ENCODE peak calls at places on chromosomes 4 and X, in eight cellular contexts. X is aorta; D is stimulated activated CD4-positive, alpha-beta T cell treated with anti-CD3 and anti-CD28 coated beads, Interleukin-2, amount 100 ng/mL, for 24 hours; N is activated CD4-positive, alpha-beta T cell treated with anti-CD3 and anti-CD28 coated beads, Interleukin-2, amount 50 U/mL, for 1 hour; B is HT1080; F is NCI-H524; R is progenitor cell of endocrine pancreas; L is BE2C. I is an unnamed sample.

GRCh38 chr4:159269143-159269542 is 166.3 kb downstream of the RAPGEF2 start:
- DNase-seq in X (no peak), D (no peak), N (no peak), B (no peak), F (no peak), R (no peak), L (peak; percentile 75), I (no peak)

GRCh38 chrX:69538321-69538876 is 34.3 kb downstream of the NALF2 start:
- DNase-seq in X (peak; percentile 84), D (peak; percentile 77), N (peak; percentile 76), B (peak; percentile 32), F (peak; percentile 70), R (peak; percentile 76), L (no peak), I (peak; percentile 72)

GRCh38 chr4:57064811-57065711 is 45.1 kb downstream of the IGFBP7 start:
- DNase-seq in X (peak; percentile 71), D (no peak), N (no peak), B (peak; percentile 89), F (peak; percentile 54), R (no peak), L (peak; percentile 19), I (no peak)

GRCh38 chrX:66020578-66021406 is 19.1 kb downstream of the VSIG4 start:
- DNase-seq in X (no peak), D (no peak), N (no peak), B (no peak), F (no peak), R (no peak), L (no peak), I (no peak)

GRCh38 chr4:130257271-130257670 is 1161.3 kb downstream of the C4orf33 start:
- DNase-seq in X (no peak), D (no peak), N (no peak), B (peak; percentile 86), F (no peak), R (no peak), L (no peak), I (no peak)

GRCh38 chrX:119429471-119429870 is 30.3 kb downstream of the SLC25A43 start:
- DNase-seq in X (no peak), D (no peak), N (no peak), B (no peak), F (no peak), R (no peak), L (no peak), I (no peak)

GRCh38 chr4:73194064-73194463 is 64.5 kb downstream of the ANKRD17 start:
- DNase-seq in X (no peak), D (no peak), N (no peak), B (no peak), F (no peak), R (no peak), L (no peak), I (no peak)

GRCh38 chrX:15530318-15530717 is 29.7 kb downstream of the BMX start:
- DNase-seq in X (no peak), D (no peak), N (no peak), B (no peak), F (peak; percentile 7), R (no peak), L (no peak), I (no peak)

GRCh38 chr4:3514221-3514780 is 17.9 kb downstream of the LRPAP1 start:
- DNase-seq in X (no peak), D (no peak), N (no peak), B (no peak), F (no peak), R (no peak), L (peak; percentile 3), I (no peak)

GRCh38 chr4:96120206-96120605 is 280.3 kb downstream of the PDHA2 start:
- DNase-seq in X (no peak), D (no peak), N (no peak), B (no peak), F (no peak), R (no peak), L (no peak), I (no peak)

GRCh38 chr4:141652161-141652778 is 15.9 kb downstream of the IL15 start:
- DNase-seq in X (no peak), D (no peak), N (no peak), B (no peak), F (no peak), R (no peak), L (no peak), I (no peak)

GRCh38 chr4:76373919-76374552 is 46.9 kb downstream of the CCDC158 start:
- DNase-seq in X (peak; percentile 56), D (no peak), N (no peak), B (peak; percentile 80), F (no peak), R (no peak), L (no peak), I (no peak)

GRCh38 chrX:132181364-132181763 is 37.9 kb downstream of the RAP2C start:
- DNase-seq in X (peak; percentile 45), D (no peak), N (no peak), B (peak; percentile 65), F (no peak), R (no peak), L (no peak), I (peak; percentile 92)

GRCh38 chr4:71300964-71301363 is 37.9 kb upstream of the SLC4A4 start:
- DNase-seq in X (no peak), D (no peak), N (no peak), B (no peak), F (no peak), R (no peak), L (peak; percentile 37), I (no peak)

GRCh38 chr4:2258091-2259035 is 3.5 kb downstream of the MXD4 start:
- DNase-seq in X (peak; percentile 37), D (no peak), N (no peak), B (no peak), F (no peak), R (peak; percentile 9), L (peak; percentile 8), I (no peak)

GRCh38 chr4:150181536-150181935 is 103.3 kb downstream of the DCLK2 start:
- DNase-seq in X (no peak), D (no peak), N (no peak), B (peak; percentile 49), F (peak; percentile 11), R (no peak), L (no peak), I (no peak)

GRCh38 chr4:150217192-150217591 is 138.9 kb downstream of the DCLK2 start:
- DNase-seq in X (no peak), D (no peak), N (no peak), B (peak; percentile 60), F (peak; percentile 11), R (no peak), L (peak; percentile 26), I (peak; percentile 35)

GRCh38 chr4:121454251-121454979 is 73.6 kb upstream of the QRFPR start:
- DNase-seq in X (no peak), D (no peak), N (no peak), B (no peak), F (no peak), R (no peak), L (no peak), I (no peak)

GRCh38 chr4:1172971-1173757 is 781 bp upstream of the SPON2 start:
- DNase-seq in X (no peak), D (no peak), N (no peak), B (no peak), F (no peak), R (no peak), L (no peak), I (no peak)

GRCh38 chr4:94595880-94596483 is 144.2 kb downstream of the PDLIM5 start:
- DNase-seq in X (no peak), D (no peak), N (no peak), B (peak; percentile 28), F (peak; percentile 37), R (no peak), L (no peak), I (peak; percentile 27)

GRCh38 chr4:70895846-70896435 is 6.2 kb upstream of the MOB1B start:
- DNase-seq in X (no peak), D (no peak), N (no peak), B (no peak), F (peak; percentile 4), R (no peak), L (no peak), I (no peak)

GRCh38 chr4:55367084-55367722 is 21.2 kb downstream of the SRD5A3 start:
- DNase-seq in X (no peak), D (no peak), N (no peak), B (no peak), F (no peak), R (no peak), L (no peak), I (no peak)

GRCh38 chr4:154491731-154492249 is at the start of gene DCHS2:
- DNase-seq in X (peak; percentile 46), D (peak; percentile 37), N (no peak), B (no peak), F (peak; percentile 13), R (peak; percentile 20), L (peak; percentile 55), I (no peak)

GRCh38 chrX:68995780-68996551 is 167.1 kb downstream of the EFNB1 start:
- DNase-seq in X (peak; percentile 63), D (no peak), N (no peak), B (no peak), F (no peak), R (peak; percentile 9), L (no peak), I (no peak)

GRCh38 chr4:6530964-6531363 is 44.0 kb upstream of the MAN2B2 start:
- DNase-seq in X (no peak), D (no peak), N (no peak), B (no peak), F (no peak), R (no peak), L (no peak), I (no peak)

GRCh38 chr4:7358100-7358735 is 76.5 kb downstream of the PSAPL1 start:
- DNase-seq in X (no peak), D (no peak), N (no peak), B (peak; percentile 93), F (peak; percentile 98), R (no peak), L (no peak), I (no peak)

GRCh38 chrX:107894038-107894437 is 68.4 kb downstream of the MID2 start:
- DNase-seq in X (no peak), D (no peak), N (no peak), B (peak; percentile 48), F (peak; percentile 58), R (no peak), L (no peak), I (peak; percentile 54)

GRCh38 chr4:2830632-2831610 is 12.7 kb upstream of the ADD1 start:
- DNase-seq in X (peak; percentile 38), D (no peak), N (no peak), B (no peak), F (no peak), R (no peak), L (no peak), I (no peak)

GRCh38 chr4:78569291-78569821 is 17.8 kb downstream of the ANXA3 start:
- DNase-seq in X (no peak), D (no peak), N (no peak), B (peak; percentile 80), F (no peak), R (no peak), L (no peak), I (no peak)

GRCh38 chr4:11719879-11720278 is 291.2 kb upstream of the HS3ST1 start:
- DNase-seq in X (no peak), D (no peak), N (no peak), B (no peak), F (no peak), R (no peak), L (no peak), I (no peak)

GRCh38 chr4:155608231-155608885 is 58.3 kb upstream of the GUCY1A1 start:
- DNase-seq in X (no peak), D (no peak), N (no peak), B (peak; percentile 17), F (no peak), R (no peak), L (no peak), I (peak; percentile 12)

GRCh38 chr4:109156346-109156745 is 146.1 kb downstream of the COL25A1 start:
- DNase-seq in X (no peak), D (no peak), N (no peak), B (no peak), F (no peak), R (no peak), L (no peak), I (no peak)